ENCODE peak calls at places on chromosomes 2 and 18, in four cellular contexts. Z, M, F and O are unnamed samples. For H3K9me3 and H3K4me1, the result is how much of the 10 kb centered on the place peaks cover.

GRCh38 chr2:201130524-201131186 is 14.7 kb downstream of the CFLAR start:
- DNase-seq in Z (peak), M (no peak), F (no peak), O (no peak)

GRCh38 chr2:51859260-51859659 is 827.3 kb upstream of the NRXN1 start:
- DNase-seq in M (no peak), F (no peak), Z (no peak), O (no peak)

GRCh38 chr18:77422974-77423373 is 173.3 kb downstream of the GALR1 start:
- DNase-seq in M (no peak), F (no peak), Z (no peak), O (no peak)

GRCh38 chr2:8255448-8255800 is 426.4 kb upstream of the ID2 start:
- DNase-seq in Z (peak), F (no peak), M (no peak), O (no peak)

GRCh38 chr2:101108357-101108756 is 42.8 kb downstream of the TBC1D8 start:
- DNase-seq in F (peak), M (no peak), Z (no peak), O (no peak)

GRCh38 chr2:170155022-170155722 is 22.8 kb upstream of the MYO3B start:
- DNase-seq in Z (peak), F (no peak), M (no peak), O (no peak)

GRCh38 chr18:3836937-3837336 is 387.0 kb downstream of the TGIF1 start:
- DNase-seq in M (no peak), F (no peak), Z (no peak), O (no peak)

GRCh38 chr2:224369028-224369632 is 32.8 kb downstream of the FAM124B start:
- DNase-seq in F (no peak), M (no peak), Z (peak), O (no peak)

GRCh38 chr2:163248321-163249090 is 409.9 kb upstream of the KCNH7 start:
- DNase-seq in Z (peak), M (no peak), F (no peak), O (no peak)

GRCh38 chr2:237496428-237496827 is 9.4 kb downstream of the MLPH start:
- DNase-seq in Z (no peak), M (no peak), F (no peak), O (no peak)

GRCh38 chr2:218329826-218330651 is 26.6 kb upstream of the CATIP start:
- DNase-seq in M (no peak), Z (no peak), F (no peak), O (no peak)

GRCh38 chr2:27956895-27957294 is 66.4 kb downstream of the BABAM2 start:
- DNase-seq in M (no peak), F (no peak), Z (no peak), O (no peak)

GRCh38 chr2:117401582-117401981 is 412.9 kb upstream of the DDX18 start:
- DNase-seq in F (no peak), M (no peak), Z (no peak), O (no peak)

GRCh38 chr18:48017625-48018024 is 87.2 kb upstream of the SMAD2 start:
- DNase-seq in Z (no peak), F (no peak), M (no peak), O (peak)

GRCh38 chr2:174573621-174574081 is 24.0 kb downstream of the WIPF1 start:
- DNase-seq in F (no peak), Z (no peak), M (no peak), O (peak)

GRCh38 chr2:238580486-238580885 is 153.8 kb downstream of the ASB1 start:
- DNase-seq in F (no peak), Z (no peak), M (no peak), O (no peak)

GRCh38 chr2:3838348-3838747 is 135.0 kb downstream of the DCDC2C start:
- DNase-seq in M (no peak), Z (no peak), F (no peak), O (no peak)

GRCh38 chr2:200221055-200221692 is 85.3 kb upstream of the SPATS2L start:
- DNase-seq in Z (no peak), F (no peak), M (no peak), O (no peak)

GRCh38 chr2:206831442-206831995 is 66.1 kb downstream of the FASTKD2 start:
- DNase-seq in M (no peak), Z (no peak), F (no peak), O (peak)
- H3K9me3 ChIP-seq in M (under half), Z (under half), F (under half), O (under half)

DNA sequence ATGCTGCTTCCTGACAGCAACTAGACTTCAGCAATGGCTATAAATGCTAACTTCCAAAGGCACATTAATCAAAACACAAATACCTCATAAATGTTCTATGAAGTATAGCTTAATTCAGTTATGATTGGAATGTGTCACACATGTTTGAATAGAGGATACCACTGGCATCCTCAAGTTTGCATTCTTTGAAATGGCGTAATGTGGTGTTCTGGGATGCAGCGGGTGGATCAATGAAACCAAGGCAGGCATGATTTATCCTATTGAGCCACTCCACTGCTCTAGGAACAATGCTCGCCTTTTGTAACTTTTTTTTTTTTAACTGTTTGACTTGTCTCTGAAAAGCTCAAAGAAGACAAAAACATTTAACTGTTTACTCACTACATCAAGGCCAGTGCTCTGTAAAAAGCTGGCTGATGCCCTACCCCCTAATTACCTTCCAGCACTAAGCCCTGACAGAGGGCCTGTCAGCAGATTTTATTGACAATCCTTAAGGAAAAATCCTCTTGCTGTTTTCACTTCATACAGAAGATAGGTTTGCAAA is 278.8 kb upstream of the SESTD1 start:
- DNase-seq in F (no peak), M (no peak), Z (no peak), O (no peak)
- H3K4me3 ChIP-seq in F (no peak), M (no peak), Z (no peak), O (no peak)

DNA sequence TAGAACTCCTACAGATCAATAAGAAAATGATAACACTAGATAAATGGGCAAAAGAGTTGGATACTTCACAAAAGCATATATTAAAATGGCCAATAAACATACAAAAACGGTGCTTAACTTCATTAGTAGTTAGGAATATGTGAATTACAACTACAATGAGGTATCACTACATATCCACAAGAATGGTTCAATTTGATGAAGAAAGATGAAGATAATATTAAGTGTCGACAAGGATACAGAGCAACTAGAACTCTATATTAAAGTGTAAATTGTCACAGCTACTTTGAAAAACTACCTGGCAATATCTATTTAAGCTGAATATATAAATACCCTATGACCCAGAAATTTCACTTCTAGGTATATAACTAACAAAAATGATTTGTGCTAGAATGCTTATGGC is 290.0 kb upstream of the SESTD1 start:
- DNase-seq in M (no peak), Z (no peak), F (no peak), O (no peak)
- H3K4me1 ChIP-seq in M (under half), Z (under half), F (under half), O (under half)

GRCh38 chr2:187917535-187917934 is 363.3 kb upstream of the TFPI start:
- DNase-seq in M (no peak), F (no peak), Z (no peak), O (no peak)

GRCh38 chr2:187915810-187916209 is 361.6 kb upstream of the TFPI start:
- DNase-seq in Z (no peak), F (no peak), M (no peak), O (no peak)

GRCh38 chr2:187916799-187917198 is 362.6 kb upstream of the TFPI start:
- DNase-seq in M (no peak), F (no peak), Z (no peak), O (no peak)

GRCh38 chr2:187912956-187913355 is 358.7 kb upstream of the TFPI start:
- DNase-seq in M (no peak), F (no peak), Z (no peak), O (no peak)
- H3K9me3 ChIP-seq in M (under half), F (under half), Z (under half), O (under half)

DNA sequence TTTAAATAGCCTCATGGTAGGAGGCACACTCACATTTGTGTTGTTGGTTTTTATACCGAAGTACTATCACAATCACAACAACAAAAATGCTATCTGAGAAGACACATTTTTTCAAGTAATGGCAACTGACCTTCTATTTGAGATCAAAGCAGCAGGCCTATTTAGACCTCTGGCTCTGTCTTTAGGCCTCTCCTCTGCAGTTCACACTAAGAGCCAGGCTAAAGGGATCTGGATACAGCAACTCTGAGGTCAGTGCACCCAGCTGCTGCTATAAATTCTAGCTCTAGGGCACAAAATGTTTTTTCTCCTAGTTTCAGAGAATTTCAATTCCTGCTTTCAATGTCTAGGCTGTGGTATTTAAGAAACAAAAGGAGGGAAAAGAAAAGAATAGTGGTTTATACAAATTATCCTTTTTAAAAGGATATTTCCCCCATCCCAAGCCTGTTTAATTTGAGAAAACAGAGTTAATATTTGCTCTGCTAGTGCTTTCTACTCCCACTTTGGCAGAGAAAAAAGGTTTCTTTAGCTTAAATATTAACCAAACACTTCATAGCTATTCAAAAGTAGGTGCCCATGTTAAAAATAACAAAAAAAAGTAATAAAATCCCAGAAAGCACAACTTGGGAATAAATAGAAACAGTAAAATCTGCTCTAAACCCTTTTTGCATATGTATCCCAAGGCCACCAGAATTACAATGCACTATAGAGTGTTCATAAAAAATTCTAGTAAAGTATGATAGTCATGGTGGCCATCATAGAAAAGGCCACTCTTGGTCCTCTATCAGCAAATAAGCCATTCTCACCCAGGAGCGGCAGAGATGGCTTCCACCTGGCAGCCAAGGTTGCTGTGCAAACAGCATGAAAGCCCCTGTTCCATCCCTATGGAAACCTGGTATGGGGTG is 293.6 kb upstream of the SESTD1 start:
- DNase-seq in M (no peak), F (no peak), Z (no peak), O (no peak)
- H3K4me3 ChIP-seq in M (no peak), F (no peak), Z (no peak), O (no peak)